ENCODE peak calls at places on chromosomes 7 and 10, in seven cellular contexts. Q is HepG2, U is H1, F is HCT116, V is K562, A is GM12878, H is SK-N-SH. T is an unnamed sample.

GRCh38 chr7:158277219-158278141 is 310.1 kb downstream of the PTPRN2 start:
- DNase-seq in H (no peak), F (no peak), V (no peak), U (no peak), A (no peak), Q (no peak), T (no peak)

GRCh38 chr10:108782411-108782810 is 1140.9 kb downstream of the XPNPEP1 start:
- DNase-seq in V (no peak), A (no peak), Q (no peak), F (no peak), U (no peak), H (no peak), T (no peak)

GRCh38 chr10:124509836-124510535 is 48.4 kb downstream of the LHPP start:
- DNase-seq in Q (no peak), V (no peak), H (no peak), A (no peak), U (no peak), F (no peak), T (no peak)

GRCh38 chr7:95804090-95804489 is 31.7 kb downstream of the DYNC1I1 start:
- DNase-seq in U (no peak), F (no peak), Q (no peak), A (no peak), V (no peak), H (no peak), T (no peak)

GRCh38 chr10:131824371-131825149 is 76.2 kb upstream of the PPP2R2D start:
- DNase-seq in H (no peak), A (no peak), Q (no peak), U (no peak), V (no peak), F (no peak), T (peak)

GRCh38 chr10:69403519-69403918 is 13.2 kb downstream of the TACR2 start:
- DNase-seq in H (no peak), Q (no peak), A (no peak), F (no peak), V (no peak), U (no peak), T (no peak)

GRCh38 chr7:99788554-99788953 is 4.6 kb upstream of the CYP3A4 start:
- DNase-seq in V (no peak), U (no peak), A (no peak), H (no peak), Q (no peak), F (no peak), T (no peak)

GRCh38 chr10:28396317-28396716 is 93.5 kb upstream of the MPP7 start:
- DNase-seq in U (no peak), A (no peak), V (no peak), H (no peak), Q (no peak), F (no peak), T (no peak)

GRCh38 chr7:47441796-47442744 is 139.8 kb downstream of the TNS3 start:
- DNase-seq in V (no peak), F (no peak), A (no peak), Q (no peak), H (no peak), U (no peak), T (no peak)

GRCh38 chr7:37832194-37832593 is 16.2 kb upstream of the NME8 start:
- DNase-seq in F (no peak), H (peak), Q (no peak), V (no peak), A (no peak), U (no peak), T (peak)

GRCh38 chr7:76008156-76008687 is 13.8 kb upstream of the TMEM120A start:
- DNase-seq in U (no peak), F (no peak), V (no peak), H (no peak), A (peak), Q (no peak), T (no peak)

GRCh38 chr7:143222782-143223181 is 945 bp downstream of the TAS2R40 start:
- DNase-seq in F (no peak), V (no peak), H (no peak), Q (no peak), A (no peak), U (no peak), T (no peak)

GRCh38 chr7:106561657-106562411 is 99.1 kb downstream of the CCDC71L start:
- DNase-seq in H (no peak), V (no peak), F (no peak), U (no peak), Q (no peak), A (peak), T (no peak)

GRCh38 chr10:99573806-99574205 is 41.1 kb downstream of the NKX2-3 start:
- DNase-seq in V (no peak), F (no peak), H (no peak), U (no peak), Q (no peak), A (no peak), T (no peak)

GRCh38 chr7:150778738-150779301 is 21.3 kb downstream of the TMEM176B start:
- DNase-seq in U (peak), F (peak), H (peak), Q (peak), V (peak), A (no peak), T (peak)

GRCh38 chr7:49295136-49295535 is 370.8 kb downstream of the CDC14C start:
- DNase-seq in F (no peak), A (no peak), H (no peak), Q (no peak), U (no peak), V (no peak), T (no peak)

GRCh38 chr7:113730309-113730955 is 188.4 kb downstream of the PPP1R3A start:
- DNase-seq in U (no peak), F (no peak), H (no peak), A (no peak), Q (no peak), V (no peak), T (no peak)

GRCh38 chr10:113865896-113866295 is 11.4 kb downstream of the NHLRC2 start:
- DNase-seq in F (no peak), A (no peak), U (no peak), H (no peak), V (no peak), Q (no peak), T (no peak)

GRCh38 chr10:125092564-125093031 is 67.8 kb downstream of the CTBP2 start:
- DNase-seq in U (no peak), F (no peak), V (no peak), A (no peak), Q (no peak), H (no peak), T (no peak)

GRCh38 chr7:80054356-80054755 is 80.3 kb upstream of the GNAI1 start:
- DNase-seq in Q (no peak), U (no peak), V (no peak), F (no peak), H (no peak), A (no peak), T (no peak)

GRCh38 chr10:3656214-3656613 is 128.8 kb downstream of the KLF6 start:
- DNase-seq in Q (no peak), U (no peak), A (no peak), V (no peak), H (no peak), F (no peak), T (no peak)

GRCh38 chr10:103693070-103693811 is 162.1 kb downstream of the SH3PXD2A start:
- DNase-seq in F (no peak), Q (no peak), H (no peak), U (no peak), V (peak), A (no peak), T (peak)

GRCh38 chr10:13555884-13556529 is 27.2 kb upstream of the BEND7 start:
- DNase-seq in A (no peak), U (no peak), Q (no peak), H (no peak), F (no peak), V (no peak), T (no peak)

GRCh38 chr7:945556-946255 is 8.8 kb downstream of the ADAP1 start:
- DNase-seq in U (peak), Q (no peak), V (no peak), F (peak), A (no peak), H (no peak), T (no peak)

GRCh38 chr7:192701-193536 is 548 bp downstream of the FAM20C start:
- DNase-seq in F (no peak), H (peak), A (no peak), U (no peak), Q (no peak), V (no peak), T (no peak)

GRCh38 chr10:101716891-101717659 is 22.1 kb upstream of the FBXW4 start:
- DNase-seq in H (no peak), V (no peak), U (no peak), A (no peak), Q (no peak), F (no peak), T (no peak)

GRCh38 chr10:89975716-89976243 is 274.4 kb downstream of the KIF20B start:
- DNase-seq in U (no peak), A (no peak), H (no peak), Q (no peak), V (no peak), F (no peak), T (no peak)

GRCh38 chr10:113056030-113056429 is 106.0 kb downstream of the TCF7L2 start:
- DNase-seq in Q (no peak), A (no peak), U (no peak), F (no peak), H (no peak), V (no peak), T (no peak)

GRCh38 chr10:111392159-111392558 is 315.3 kb downstream of the ADRA2A start:
- DNase-seq in V (no peak), Q (no peak), H (no peak), U (no peak), A (no peak), F (no peak), T (no peak)

GRCh38 chr10:26457088-26457487 is 18.9 kb downstream of the APBB1IP start:
- DNase-seq in A (peak), U (no peak), F (no peak), V (no peak), H (no peak), Q (no peak), T (no peak)

GRCh38 chr10:103839867-103840746 is 15.3 kb downstream of the SH3PXD2A start:
- DNase-seq in V (no peak), A (no peak), U (no peak), H (no peak), Q (no peak), F (no peak), T (no peak)

GRCh38 chr10:90983940-90984549 is 63.2 kb upstream of the ANKRD1 start:
- DNase-seq in Q (no peak), U (no peak), H (no peak), F (no peak), V (no peak), A (no peak), T (no peak)

GRCh38 chr7:134315679-134316538 is 821 bp downstream of the SLC35B4 start:
- DNase-seq in A (no peak), Q (no peak), V (no peak), U (no peak), F (no peak), H (peak), T (peak)

GRCh38 chr7:134316539-134317344 is at the start of gene SLC35B4:
- DNase-seq in F (peak), Q (peak), U (peak), A (peak), V (peak), H (peak), T (peak)

GRCh38 chr7:134317434-134317833 is 704 bp upstream of the SLC35B4 start:
- DNase-seq in F (no peak), Q (no peak), U (no peak), H (peak), V (no peak), A (no peak), T (no peak)

GRCh38 chr7:134320201-134320600 is 3.5 kb upstream of the SLC35B4 start:
- DNase-seq in U (no peak), Q (no peak), H (no peak), V (no peak), A (no peak), F (no peak), T (no peak)

GRCh38 chr7:134318443-134318842 is 1.7 kb upstream of the SLC35B4 start:
- DNase-seq in U (no peak), V (no peak), F (no peak), A (no peak), Q (no peak), H (peak), T (no peak)
- TF ChIP-seq RAD21 in U (no peak), V (no peak), F (no peak), A (no peak), Q (no peak), H (no peak), T (no peak)

DNA sequence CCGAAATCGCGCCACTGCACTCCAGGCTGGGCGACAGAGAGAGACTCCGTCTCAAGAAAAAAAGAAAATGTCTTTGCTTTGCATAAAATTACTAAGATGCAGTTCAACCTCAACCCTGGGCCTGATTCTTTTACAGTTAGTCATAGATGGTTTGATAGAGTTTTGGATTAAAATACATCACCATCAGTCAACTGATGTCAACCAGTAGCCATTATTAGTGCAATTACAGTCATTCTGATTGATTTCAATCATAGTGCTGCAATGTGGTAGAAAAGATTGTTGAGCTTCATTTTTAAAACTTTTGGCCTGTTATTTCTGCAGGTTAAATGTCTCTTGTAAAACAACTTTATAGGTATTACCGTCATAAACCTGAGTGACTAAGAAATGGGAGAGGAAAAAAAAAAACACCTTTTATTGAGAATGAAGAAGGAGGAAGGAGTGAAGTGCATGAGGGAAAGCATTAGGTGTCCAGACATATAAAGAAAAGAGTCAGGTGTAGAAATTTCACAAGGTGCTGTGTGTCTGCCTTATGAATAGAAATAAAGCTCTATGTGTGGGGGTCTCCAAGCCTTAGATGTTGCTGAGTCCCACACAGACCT is 150.6 kb downstream of the TRIL start:
- DNase-seq in Q (no peak), U (no peak), H (no peak), A (no peak), V (no peak), F (no peak), T (no peak)
- TF ChIP-seq MAX in Q (no peak), U (no peak), H (no peak), A (no peak), V (no peak), F (no peak), T (no peak)

GRCh38 chr7:131234719-131235488 is 92.8 kb upstream of the MKLN1 start:
- DNase-seq in A (no peak), V (no peak), F (no peak), U (no peak), Q (no peak), H (no peak), T (no peak)
- TF ChIP-seq RAD21 in A (no peak), V (no peak), F (no peak), U (no peak), Q (no peak), H (no peak), T (no peak)

GRCh38 chr7:2199956-2200583 is 32.7 kb downstream of the MAD1L1 start:
- DNase-seq in H (peak), U (no peak), F (no peak), A (no peak), V (no peak), Q (no peak), T (no peak)
- TF ChIP-seq MAX in H (no peak), U (no peak), F (no peak), A (no peak), V (no peak), Q (no peak), T (no peak)

GRCh38 chr7:45055016-45055415 is 33.8 kb downstream of the NACAD start:
- DNase-seq in F (no peak), V (no peak), Q (no peak), A (no peak), H (no peak), U (no peak), T (no peak)
- TF ChIP-seq RAD21 in F (no peak), V (no peak), Q (no peak), A (no peak), H (no peak), U (no peak), T (no peak)

GRCh38 chr7:138458576-138459234 is 1.4 kb upstream of the TRIM24 start:
- DNase-seq in F (no peak), U (peak), Q (no peak), H (no peak), V (no peak), A (no peak), T (no peak)
- TF ChIP-seq MAX in F (no peak), U (peak), Q (no peak), H (no peak), V (no peak), A (no peak), T (no peak)

GRCh38 chr7:136969776-136970175 is 101.3 kb downstream of the CHRM2 start:
- DNase-seq in A (no peak), U (no peak), H (no peak), Q (no peak), V (no peak), F (no peak), T (no peak)
- TF ChIP-seq RAD21 in A (no peak), U (no peak), H (no peak), Q (no peak), V (no peak), F (no peak), T (no peak)